ENCODE peak calls at places on chromosomes 6 and 20, in ten cellular contexts. H is keratinocyte, I is astrocyte, Y is IMR-90, G is adipocyte, M is H9, K is fibroblast of lung, F is mammary epithelial cell, B is mesenchymal stem cell, P is PC-3. X is an unnamed sample.

GRCh38 chr20:13267231-13267630 is 46.2 kb downstream of the ISM1 start:
- DNase-seq in H (no peak), I (no peak), Y (no peak), G (no peak), M (no peak), K (no peak), F (no peak), B (no peak), P (no peak), X (no peak)

GRCh38 chr6:122829456-122829855 is 40.4 kb downstream of the SMPDL3A start:
- DNase-seq in H (no peak), I (no peak), Y (no peak), G (no peak), M (peak), K (no peak), F (no peak), B (no peak), P (no peak), X (no peak)

GRCh38 chr6:27100921-27101320 is 146.6 kb upstream of the PRSS16 start:
- DNase-seq in H (no peak), I (no peak), Y (no peak), G (no peak), M (no peak), K (no peak), F (no peak), B (no peak), P (no peak), X (no peak)

GRCh38 chr6:55137925-55138324 is 36.4 kb upstream of the HCRTR2 start:
- DNase-seq in H (no peak), I (no peak), Y (no peak), G (no peak), M (no peak), K (no peak), F (no peak), B (no peak), P (no peak), X (no peak)

GRCh38 chr6:118894425-118895240 is 681 bp downstream of the ASF1A start:
- DNase-seq in H (no peak), I (peak), Y (peak), G (peak), M (peak), K (peak), F (peak), B (peak), P (peak), X (peak)

GRCh38 chr6:145705561-145705960 is 29.8 kb downstream of the EPM2A start:
- DNase-seq in H (no peak), I (peak), Y (peak), G (no peak), M (no peak), K (peak), F (peak), B (peak), P (peak), X (no peak)

GRCh38 chr20:61331542-61331941 is 79.5 kb downstream of the CDH4 start:
- DNase-seq in H (no peak), I (no peak), Y (no peak), G (no peak), M (peak), K (no peak), F (no peak), B (no peak), P (no peak), X (peak)

GRCh38 chr6:156652231-156652750 is 124.9 kb upstream of the ARID1B start:
- DNase-seq in H (no peak), I (peak), Y (no peak), G (no peak), M (no peak), K (no peak), F (no peak), B (no peak), P (no peak), X (no peak)

GRCh38 chr6:155190667-155191066 is 73.1 kb upstream of the CLDN20 start:
- DNase-seq in H (no peak), I (no peak), Y (no peak), G (no peak), M (no peak), K (no peak), F (no peak), B (no peak), P (no peak), X (no peak)

GRCh38 chr20:10501377-10501776 is 66.3 kb downstream of the SLX4IP start:
- DNase-seq in H (no peak), I (peak), Y (no peak), G (no peak), M (no peak), K (no peak), F (peak), B (no peak), P (no peak), X (no peak)

GRCh38 chr20:45011108-45011526 is 44.8 kb downstream of the STK4 start:
- DNase-seq in H (no peak), I (peak), Y (peak), G (peak), M (peak), K (peak), F (peak), B (peak), P (peak), X (peak)

GRCh38 chr6:143376861-143377260 is 73.6 kb downstream of the ADAT2 start:
- DNase-seq in H (no peak), I (peak), Y (no peak), G (no peak), M (no peak), K (no peak), F (no peak), B (no peak), P (no peak), X (no peak)

GRCh38 chr20:14727485-14728170 is 390.2 kb upstream of the FLRT3 start:
- DNase-seq in H (no peak), I (no peak), Y (no peak), G (peak), M (no peak), K (no peak), F (no peak), B (no peak), P (no peak), X (no peak)

GRCh38 chr20:2708073-2708415 is 15.5 kb downstream of the EBF4 start:
- DNase-seq in H (no peak), I (no peak), Y (no peak), G (no peak), M (peak), K (no peak), F (no peak), B (no peak), P (no peak), X (peak)

GRCh38 chr6:21596379-21597242 is 3.1 kb downstream of the SOX4 start:
- DNase-seq in H (no peak), I (peak), Y (peak), G (peak), M (peak), K (peak), F (peak), B (peak), P (peak), X (peak)

GRCh38 chr6:7148100-7148822 is 40.5 kb downstream of the RREB1 start:
- DNase-seq in H (no peak), I (peak), Y (peak), G (peak), M (no peak), K (peak), F (peak), B (peak), P (peak), X (peak)

GRCh38 chr6:4804095-4804494 is 27.9 kb downstream of the CDYL start:
- DNase-seq in H (peak), I (peak), Y (peak), G (peak), M (no peak), K (peak), F (peak), B (peak), P (peak), X (peak)

GRCh38 chr20:57680934-57681914 is 28.6 kb downstream of the PMEPA1 start:
- DNase-seq in H (no peak), I (no peak), Y (no peak), G (no peak), M (no peak), K (no peak), F (no peak), B (no peak), P (no peak), X (no peak)

GRCh38 chr20:63167918-63168520 is 47.9 kb downstream of the YTHDF1 start:
- DNase-seq in H (no peak), I (no peak), Y (no peak), G (no peak), M (peak), K (no peak), F (no peak), B (no peak), P (no peak), X (peak)

GRCh38 chr6:37535701-37536461 is 36.2 kb upstream of the CCDC167 start:
- DNase-seq in H (no peak), I (no peak), Y (no peak), G (peak), M (peak), K (no peak), F (peak), B (no peak), P (peak), X (peak)

GRCh38 chr20:49037962-49038387 is 8.1 kb upstream of the CSE1L start:
- DNase-seq in H (no peak), I (peak), Y (peak), G (no peak), M (no peak), K (no peak), F (no peak), B (peak), P (no peak), X (peak)

GRCh38 chr6:5205877-5206840 is 54.6 kb downstream of the LYRM4 start:
- DNase-seq in H (no peak), I (peak), Y (peak), G (no peak), M (no peak), K (peak), F (peak), B (peak), P (peak), X (no peak)

GRCh38 chr20:45301824-45302251 is 4.8 kb upstream of the RBPJL start:
- DNase-seq in H (no peak), I (no peak), Y (no peak), G (no peak), M (no peak), K (no peak), F (no peak), B (no peak), P (no peak), X (no peak)

GRCh38 chr6:163427498-163428254 is 13.2 kb downstream of the QKI start:
- DNase-seq in H (no peak), I (peak), Y (peak), G (peak), M (no peak), K (peak), F (peak), B (peak), P (peak), X (no peak)

GRCh38 chr6:89145461-89145961 is 344 bp upstream of the PM20D2 start:
- DNase-seq in H (no peak), I (no peak), Y (peak), G (peak), M (no peak), K (peak), F (peak), B (peak), P (peak), X (no peak)

GRCh38 chr6:111765681-111766523 is 107.3 kb downstream of the FYN start:
- DNase-seq in H (no peak), I (peak), Y (peak), G (peak), M (no peak), K (peak), F (no peak), B (no peak), P (no peak), X (no peak)

GRCh38 chr20:17508756-17509155 is 22.4 kb downstream of the BFSP1 start:
- DNase-seq in H (no peak), I (no peak), Y (no peak), G (no peak), M (no peak), K (no peak), F (no peak), B (no peak), P (no peak), X (no peak)

GRCh38 chr6:15505463-15505918 is 157.3 kb downstream of the DTNBP1 start:
- DNase-seq in H (no peak), I (no peak), Y (no peak), G (no peak), M (no peak), K (no peak), F (no peak), B (no peak), P (no peak), X (no peak)

GRCh38 chr20:62316331-62317166 is 13.8 kb downstream of the ADRM1 start:
- DNase-seq in H (peak), I (no peak), Y (no peak), G (no peak), M (no peak), K (no peak), F (peak), B (no peak), P (no peak), X (no peak)

GRCh38 chr6:34201455-34202098 is 35.1 kb upstream of the HMGA1 start:
- DNase-seq in H (no peak), I (no peak), Y (peak), G (no peak), M (no peak), K (no peak), F (peak), B (peak), P (peak), X (no peak)

GRCh38 chr6:15027472-15027871 is 218.4 kb upstream of the JARID2 start:
- DNase-seq in H (no peak), I (no peak), Y (no peak), G (no peak), M (no peak), K (no peak), F (no peak), B (no peak), P (no peak), X (no peak)

GRCh38 chr6:45163952-45164766 is 164.0 kb upstream of the RUNX2 start:
- DNase-seq in H (peak), I (peak), Y (no peak), G (no peak), M (no peak), K (no peak), F (peak), B (peak), P (peak), X (no peak)

GRCh38 chr6:104484626-104485025 is 375.1 kb downstream of the HACE1 start:
- DNase-seq in H (no peak), I (no peak), Y (no peak), G (no peak), M (no peak), K (no peak), F (no peak), B (no peak), P (no peak), X (no peak)

GRCh38 chr20:3150908-3151307 is 8.8 kb downstream of the FASTKD5 start:
- DNase-seq in H (no peak), I (no peak), Y (no peak), G (no peak), M (no peak), K (no peak), F (no peak), B (no peak), P (no peak), X (no peak)

GRCh38 chr6:56364482-56365313 is 117.3 kb upstream of the COL21A1 start:
- DNase-seq in H (no peak), I (peak), Y (peak), G (peak), M (no peak), K (peak), F (peak), B (peak), P (peak), X (no peak)

GRCh38 chr6:4187480-4187879 is 52.1 kb upstream of the ECI2 start:
- DNase-seq in H (no peak), I (no peak), Y (no peak), G (no peak), M (no peak), K (no peak), F (no peak), B (no peak), P (no peak), X (no peak)

GRCh38 chr20:51318058-51318960 is 224.2 kb downstream of the NFATC2 start:
- DNase-seq in H (no peak), I (no peak), Y (no peak), G (no peak), M (peak), K (no peak), F (no peak), B (no peak), P (peak), X (peak)

GRCh38 chr20:18738055-18738454 is 75.5 kb upstream of the SCP2D1 start:
- DNase-seq in H (peak), I (no peak), Y (no peak), G (no peak), M (no peak), K (peak), F (no peak), B (peak), P (no peak), X (no peak)

GRCh38 chr20:57097245-57097935 is 169.1 kb downstream of the BMP7 start:
- DNase-seq in H (no peak), I (no peak), Y (no peak), G (no peak), M (no peak), K (no peak), F (no peak), B (no peak), P (no peak), X (no peak)

GRCh38 chr20:956330-956951 is 40.3 kb upstream of the ANGPT4 start:
- DNase-seq in H (peak), I (peak), Y (peak), G (peak), M (peak), K (peak), F (peak), B (peak), P (peak), X (peak)
- H3K9ac ChIP-seq in H (no peak), I (no peak), Y (no peak), G (no peak), M (no peak), K (no peak), F (no peak), B (no peak), P (no peak), X (no peak)

GRCh38 chr6:35311390-35312075 is 13.9 kb downstream of the DEF6 start:
- DNase-seq in H (no peak), I (no peak), Y (no peak), G (no peak), M (peak), K (no peak), F (no peak), B (no peak), P (no peak), X (peak)
- H3K9ac ChIP-seq in H (no peak), I (no peak), Y (no peak), G (no peak), M (no peak), K (no peak), F (no peak), B (no peak), P (no peak), X (no peak)

DNA sequence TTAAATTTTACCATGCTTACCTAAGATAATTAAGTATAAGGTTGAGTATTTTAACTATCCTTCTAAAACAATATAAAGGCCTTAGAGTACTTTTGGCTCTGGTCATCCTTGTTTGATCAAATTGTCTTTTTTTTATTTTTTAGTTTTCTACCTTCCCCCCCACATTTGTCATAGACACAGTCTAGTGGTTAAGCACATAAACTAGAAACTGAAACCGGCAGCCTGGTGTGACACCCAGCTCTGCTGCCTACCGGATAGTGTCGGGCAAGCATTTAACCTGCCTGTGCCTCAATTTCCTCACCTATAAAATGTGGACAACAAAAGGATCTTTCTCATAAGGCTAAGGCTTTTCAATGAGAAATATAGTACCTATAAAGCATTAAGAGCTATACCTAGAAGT is 21.6 kb upstream of the TULP4 start:
- DNase-seq in H (no peak), I (no peak), Y (no peak), G (no peak), M (no peak), K (no peak), F (no peak), B (no peak), P (no peak), X (no peak)
- H3K9ac ChIP-seq in H (no peak), I (no peak), Y (no peak), G (no peak), M (no peak), K (no peak), F (no peak), B (no peak), P (no peak), X (no peak)

GRCh38 chr20:1185316-1185741 is 548 bp upstream of the TMEM74B start:
- DNase-seq in H (no peak), I (no peak), Y (no peak), G (peak), M (no peak), K (no peak), F (no peak), B (peak), P (no peak), X (no peak)
- H3K9ac ChIP-seq in H (no peak), I (no peak), Y (no peak), G (no peak), M (no peak), K (no peak), F (no peak), B (no peak), P (no peak), X (no peak)

GRCh38 chr20:37919389-37920040 is 16.6 kb downstream of the VSTM2L start:
- DNase-seq in H (no peak), I (no peak), Y (no peak), G (no peak), M (no peak), K (no peak), F (no peak), B (no peak), P (no peak), X (no peak)
- H3K9ac ChIP-seq in H (no peak), I (no peak), Y (no peak), G (no peak), M (no peak), K (no peak), F (no peak), B (no peak), P (no peak), X (no peak)

DNA sequence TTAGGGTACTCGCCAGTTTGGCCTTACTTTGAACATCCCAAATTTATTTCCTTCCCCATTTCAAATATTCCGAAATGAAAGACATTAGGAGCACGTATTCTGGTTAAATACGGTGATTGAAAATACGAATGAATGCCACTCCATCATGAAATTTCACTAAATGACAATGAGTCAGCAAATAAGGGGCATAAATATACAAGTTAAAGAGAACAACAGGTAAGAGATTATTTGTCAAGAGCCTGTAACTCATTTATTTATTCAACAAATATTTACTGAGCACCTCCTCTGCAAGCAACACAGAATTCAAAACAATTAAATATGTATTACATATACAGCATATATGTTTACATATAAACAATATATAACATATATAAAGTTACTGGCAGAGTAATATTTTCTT is 44.8 kb downstream of the MYB start:
- DNase-seq in H (no peak), I (no peak), Y (no peak), G (no peak), M (no peak), K (no peak), F (no peak), B (no peak), P (no peak), X (no peak)
- H3K9ac ChIP-seq in H (no peak), I (no peak), Y (no peak), G (no peak), M (no peak), K (no peak), F (no peak), B (no peak), P (no peak), X (no peak)

X was measured in endodermal cell.